ENCODE peak calls at places on chromosomes 16 and 17, in seven cellular contexts. U, F, V, R, G, C and Q are unnamed samples.

GRCh38 chr16:49750341-49751011 is 105.4 kb downstream of the ZNF423 start:
- DNase-seq in V (no peak), R (peak; percentile 56), U (no peak), C (no peak), G (no peak), F (no peak), Q (no peak)

GRCh38 chr16:80997964-80998620 is 8.6 kb downstream of the CMC2 start:
- DNase-seq in G (no peak), C (no peak), U (no peak), R (no peak), F (no peak), V (no peak), Q (no peak)

GRCh38 chr17:40031706-40032105 is 16.5 kb downstream of the CSF3 start:
- DNase-seq in R (no peak), U (no peak), G (no peak), F (no peak), C (no peak), V (no peak), Q (no peak)

GRCh38 chr16:4176794-4177438 is 60.7 kb upstream of the ADCY9 start:
- DNase-seq in G (no peak), R (peak; percentile 70), C (no peak), U (no peak), V (no peak), F (no peak), Q (peak; percentile 22)

GRCh38 chr17:22441776-22442175 is 749.5 kb downstream of the KCNJ18 start:
- DNase-seq in V (no peak), U (no peak), F (no peak), R (no peak), C (no peak), G (no peak), Q (no peak)

GRCh38 chr17:72119963-72120877 is 600 bp upstream of the SOX9 start:
- DNase-seq in F (no peak), U (peak; percentile 45), V (no peak), C (peak; percentile 56), R (peak; percentile 87), G (peak; percentile 20), Q (no peak)

GRCh38 chr16:85416267-85417109 is 196.6 kb upstream of the GSE1 start:
- DNase-seq in F (peak; percentile 79), U (peak; percentile 66), R (no peak), C (peak; percentile 90), G (peak; percentile 44), V (no peak), Q (no peak)

GRCh38 chr17:50034504-50035364 is 21.2 kb upstream of the ITGA3 start:
- DNase-seq in R (no peak), F (no peak), U (no peak), C (no peak), V (no peak), G (no peak), Q (no peak)

GRCh38 chr17:72772331-72772821 is 320.1 kb downstream of the SLC39A11 start:
- DNase-seq in F (no peak), G (no peak), V (no peak), R (no peak), C (no peak), U (no peak), Q (no peak)

GRCh38 chr17:33121272-33121671 is 129.6 kb downstream of the SPACA3 start:
- DNase-seq in G (no peak), V (no peak), R (no peak), U (no peak), F (no peak), C (no peak), Q (no peak)

GRCh38 chr17:27976331-27976730 is 66.1 kb upstream of the NLK start:
- DNase-seq in R (peak; percentile 11), U (no peak), F (no peak), V (no peak), C (no peak), G (no peak), Q (no peak)

GRCh38 chr17:5443728-5444127 is 4.8 kb upstream of the C1QBP start:
- DNase-seq in F (no peak), C (no peak), V (no peak), U (no peak), G (no peak), R (no peak), Q (no peak)

GRCh38 chr16:80931985-80932720 is 74.5 kb downstream of the CMC2 start:
- DNase-seq in G (peak; percentile 58), V (peak; percentile 33), R (peak; percentile 71), C (peak; percentile 53), F (peak; percentile 6), U (peak; percentile 53), Q (no peak)

GRCh38 chr17:39939588-39940419 is 12.3 kb downstream of the LRRC3C start:
- DNase-seq in V (no peak), U (no peak), R (peak; percentile 95), G (peak; percentile 73), F (peak; percentile 25), C (no peak), Q (no peak)

GRCh38 chr17:72811976-72812687 is 280.4 kb downstream of the SLC39A11 start:
- DNase-seq in V (no peak), C (no peak), G (no peak), R (peak; percentile 12), F (no peak), U (no peak), Q (no peak)

GRCh38 chr16:30533748-30534367 is 800 bp downstream of the ZNF747 start:
- DNase-seq in V (no peak), F (no peak), U (no peak), C (peak; percentile 38), G (no peak), R (no peak), Q (no peak)

GRCh38 chr16:54233626-54234025 is 53.0 kb downstream of the IRX3 start:
- DNase-seq in V (no peak), U (no peak), R (no peak), C (no peak), G (peak; percentile 52), F (no peak), Q (no peak)

GRCh38 chr16:2038359-2039285 is 9.0 kb downstream of the NTHL1 start:
- DNase-seq in G (no peak), V (no peak), U (no peak), R (no peak), C (peak; percentile 49), F (no peak), Q (no peak)

GRCh38 chr16:74500907-74501306 is 79.6 kb upstream of the CLEC18B start:
- DNase-seq in C (no peak), V (no peak), G (no peak), U (no peak), F (no peak), R (no peak), Q (no peak)

GRCh38 chr17:68462381-68463210 is 5.3 kb upstream of the WIPI1 start:
- DNase-seq in C (peak; percentile 80), G (peak; percentile 69), F (peak; percentile 67), U (peak; percentile 80), R (peak; percentile 65), V (peak; percentile 49), Q (peak; percentile 45)

DNA sequence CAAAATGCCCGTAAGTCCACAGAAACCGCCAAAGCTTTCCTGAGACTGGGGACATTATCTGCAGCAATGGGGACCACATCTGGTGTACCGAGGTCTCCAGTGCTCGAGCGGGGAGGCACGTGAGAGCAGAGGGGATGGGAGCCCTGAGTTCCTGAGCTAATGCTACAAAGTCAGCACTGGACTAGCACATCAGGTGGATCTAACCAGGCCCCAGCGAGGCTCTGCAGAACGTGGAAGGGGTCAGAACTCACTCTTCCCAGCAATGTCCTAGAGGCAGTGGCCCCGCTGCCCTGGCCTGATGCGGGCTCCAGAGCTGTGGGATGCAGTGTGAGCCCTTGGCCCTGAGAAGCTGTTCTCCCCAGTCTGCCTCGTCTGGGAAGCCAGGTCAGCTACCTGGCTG is 39.9 kb upstream of the SLC38A10 start:
- DNase-seq in F (no peak), V (no peak), U (no peak), G (no peak), C (no peak), R (no peak), Q (no peak)
- H3K27ac ChIP-seq in F (no peak overlapping the region), V (no peak overlapping the region), U (peak overlapping the region; percentile 54), G (no peak overlapping the region), C (no peak overlapping the region), R (no peak overlapping the region), Q (no peak overlapping the region)

GRCh38 chr17:79785900-79786810 is 8.2 kb downstream of the CBX2 start:
- DNase-seq in U (no peak), G (no peak), C (no peak), F (no peak), V (no peak), R (no peak), Q (no peak)
- H3K27ac ChIP-seq in U (no peak overlapping the region), G (no peak overlapping the region), C (no peak overlapping the region), F (no peak overlapping the region), V (no peak overlapping the region), R (no peak overlapping the region), Q (no peak overlapping the region)

DNA sequence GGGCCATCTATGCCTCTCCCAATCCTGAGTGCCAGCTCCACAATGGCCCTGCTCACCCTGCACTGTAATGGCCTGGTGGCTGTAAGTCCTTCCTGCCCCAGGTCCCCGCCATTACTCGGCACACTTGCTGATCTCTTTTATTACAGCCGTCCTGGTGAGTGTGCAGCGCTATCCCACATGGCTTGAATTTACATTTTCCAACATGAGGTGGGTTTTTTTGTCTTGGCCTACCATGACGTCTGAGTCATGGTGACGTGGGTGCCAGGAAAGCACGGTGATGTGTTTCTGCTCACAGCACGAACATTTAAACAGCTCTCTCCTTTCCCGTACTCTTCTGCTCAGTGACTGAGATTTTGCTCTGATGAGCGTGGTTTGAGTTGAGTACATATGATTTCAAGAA is 55.2 kb upstream of the FOXF1 start:
- DNase-seq in V (no peak), C (no peak), R (peak; percentile 96), G (no peak), F (no peak), U (no peak), Q (no peak)
- H3K27ac ChIP-seq in V (no peak overlapping the region), C (no peak overlapping the region), R (peak overlapping the region; percentile 65), G (no peak overlapping the region), F (no peak overlapping the region), U (no peak overlapping the region), Q (no peak overlapping the region)

GRCh38 chr17:3660311-3660891 is 8.0 kb downstream of the TAX1BP3 start:
- DNase-seq in G (no peak), V (no peak), R (no peak), U (peak; percentile 56), C (no peak), F (no peak), Q (no peak)

GRCh38 chr17:3657588-3657869 is 10.8 kb downstream of the TAX1BP3 start:
- DNase-seq in R (no peak), V (no peak), U (no peak), C (no peak), F (no peak), G (no peak), Q (no peak)

GRCh38 chr17:3658784-3659449 is 9.5 kb downstream of the TAX1BP3 start:
- DNase-seq in V (no peak), U (no peak), F (no peak), R (no peak), C (no peak), G (no peak), Q (no peak)

GRCh38 chr17:3657874-3658783 is 10.2 kb downstream of the TAX1BP3 start:
- DNase-seq in V (no peak), C (no peak), F (no peak), G (no peak), U (no peak), R (no peak), Q (no peak)

DNA sequence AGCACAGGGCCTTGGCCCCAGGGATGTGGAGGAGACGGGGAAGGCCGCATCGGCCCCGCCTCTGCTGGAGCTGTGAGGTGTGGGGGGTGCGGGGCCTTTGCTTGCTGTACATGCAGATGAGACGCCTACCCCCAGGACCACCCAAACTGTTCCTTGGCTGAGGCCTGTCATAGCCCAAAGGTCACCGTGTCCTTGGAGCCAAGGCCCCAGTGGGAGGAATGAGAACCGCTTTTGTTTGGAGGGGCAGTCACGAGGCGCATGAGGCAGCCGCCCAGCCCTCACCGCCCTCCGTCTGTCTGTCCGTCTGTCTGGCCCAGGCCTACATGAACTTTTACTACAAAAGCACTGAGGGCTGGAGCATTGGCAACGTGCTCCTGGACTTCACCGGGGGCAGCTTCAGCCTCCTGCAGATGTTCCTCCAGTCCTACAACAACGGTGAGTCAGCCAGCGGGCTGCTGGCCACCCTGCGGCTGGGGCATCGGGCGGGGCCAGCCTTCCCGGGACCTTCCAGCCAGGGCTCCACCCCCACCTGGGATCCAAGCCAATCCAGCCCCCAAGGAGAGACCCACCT is 8.8 kb downstream of the TAX1BP3 start:
- DNase-seq in G (peak; percentile 63), R (peak; percentile 89), C (peak; percentile 50), U (peak; percentile 84), V (no peak), F (no peak), Q (no peak)
- H3K27ac ChIP-seq in G (peak overlapping the region; percentile 78), R (peak overlapping the region; percentile 72), C (peak overlapping the region; percentile 18), U (peak overlapping the region; percentile 64), V (no peak overlapping the region), F (no peak overlapping the region), Q (peak overlapping the region; percentile 13)